ENCODE peak calls at places on chromosomes 2 and 18, in six cellular contexts. One of them, this sample, is unnamed.

GRCh38 chr2:128363991-128364390 is 45.3 kb upstream of the HS6ST1 start:
- DNase-seq in Caki2: no peak
- DNase-seq in adrenal gland: no peak
- DNase-seq in sciatic nerve: peak; percentile 25
- DNase-seq in frontal cortex: no peak
- DNase-seq in HS-5: no peak
- DNase-seq in this sample: peak; percentile 95

GRCh38 chr2:44430340-44430739 is 68.6 kb downstream of the CAMKMT start:
- DNase-seq in Caki2: no peak
- DNase-seq in adrenal gland: no peak
- DNase-seq in sciatic nerve: no peak
- DNase-seq in frontal cortex: no peak
- DNase-seq in HS-5: no peak
- DNase-seq in this sample: no peak

GRCh38 chr18:62128157-62128556 is 58.7 kb downstream of the PIGN start:
- DNase-seq in Caki2: peak; percentile 1
- DNase-seq in adrenal gland: no peak
- DNase-seq in sciatic nerve: no peak
- DNase-seq in frontal cortex: no peak
- DNase-seq in HS-5: peak; percentile 37
- DNase-seq in this sample: no peak

GRCh38 chr2:160910681-160911080 is 249.5 kb upstream of the TANK start:
- DNase-seq in Caki2: no peak
- DNase-seq in adrenal gland: no peak
- DNase-seq in sciatic nerve: no peak
- DNase-seq in frontal cortex: no peak
- DNase-seq in HS-5: no peak
- DNase-seq in this sample: no peak

GRCh38 chr2:85747441-85747840 is 6.3 kb upstream of the ATOH8 start:
- DNase-seq in Caki2: no peak
- DNase-seq in adrenal gland: no peak
- DNase-seq in sciatic nerve: no peak
- DNase-seq in frontal cortex: no peak
- DNase-seq in HS-5: no peak
- DNase-seq in this sample: no peak

GRCh38 chr18:79217979-79218604 is 148.9 kb downstream of the ATP9B start:
- DNase-seq in Caki2: no peak
- DNase-seq in adrenal gland: no peak
- DNase-seq in sciatic nerve: no peak
- DNase-seq in frontal cortex: no peak
- DNase-seq in HS-5: no peak
- DNase-seq in this sample: no peak

GRCh38 chr2:31204761-31205160 is 12.6 kb downstream of the CAPN14 start:
- DNase-seq in Caki2: no peak
- DNase-seq in adrenal gland: no peak
- DNase-seq in sciatic nerve: no peak
- DNase-seq in frontal cortex: no peak
- DNase-seq in HS-5: no peak
- DNase-seq in this sample: no peak

GRCh38 chr2:239154971-239155805 is 245.6 kb downstream of the HDAC4 start:
- DNase-seq in Caki2: no peak
- DNase-seq in adrenal gland: no peak
- DNase-seq in sciatic nerve: peak; percentile 63
- DNase-seq in frontal cortex: peak; percentile 64
- DNase-seq in HS-5: no peak
- DNase-seq in this sample: no peak

GRCh38 chr2:68171684-68172083 is 14.0 kb downstream of the PNO1 start:
- DNase-seq in Caki2: no peak
- DNase-seq in adrenal gland: no peak
- DNase-seq in sciatic nerve: no peak
- DNase-seq in frontal cortex: no peak
- DNase-seq in HS-5: no peak
- DNase-seq in this sample: no peak

GRCh38 chr2:194151231-194151630 is 1505.8 kb upstream of the SLC39A10 start:
- DNase-seq in Caki2: no peak
- DNase-seq in adrenal gland: no peak
- DNase-seq in sciatic nerve: no peak
- DNase-seq in frontal cortex: no peak
- DNase-seq in HS-5: no peak
- DNase-seq in this sample: no peak

GRCh38 chr2:48829036-48829435 is 73.5 kb upstream of the LHCGR start:
- DNase-seq in Caki2: no peak
- DNase-seq in adrenal gland: no peak
- DNase-seq in sciatic nerve: no peak
- DNase-seq in frontal cortex: no peak
- DNase-seq in HS-5: no peak
- DNase-seq in this sample: peak; percentile 8

GRCh38 chr2:119638891-119639539 is 40.0 kb upstream of the TMEM177 start:
- DNase-seq in Caki2: no peak
- DNase-seq in adrenal gland: no peak
- DNase-seq in sciatic nerve: no peak
- DNase-seq in frontal cortex: no peak
- DNase-seq in HS-5: no peak
- DNase-seq in this sample: no peak

GRCh38 chr2:15811367-15811766 is 129.0 kb upstream of the MYCN start:
- DNase-seq in Caki2: peak; percentile 88
- DNase-seq in adrenal gland: no peak
- DNase-seq in sciatic nerve: no peak
- DNase-seq in frontal cortex: no peak
- DNase-seq in HS-5: no peak
- DNase-seq in this sample: no peak

GRCh38 chr18:46759885-46760284 is 3.0 kb upstream of the ST8SIA5 start:
- DNase-seq in Caki2: no peak
- DNase-seq in adrenal gland: no peak
- DNase-seq in sciatic nerve: no peak
- DNase-seq in frontal cortex: no peak
- DNase-seq in HS-5: no peak
- DNase-seq in this sample: no peak

GRCh38 chr2:160429248-160430000 is 64.2 kb downstream of the RBMS1 start:
- DNase-seq in Caki2: peak; percentile 30
- DNase-seq in adrenal gland: no peak
- DNase-seq in sciatic nerve: no peak
- DNase-seq in frontal cortex: no peak
- DNase-seq in HS-5: no peak
- DNase-seq in this sample: no peak

GRCh38 chr2:56009758-56010534 is 86.4 kb upstream of the EFEMP1 start:
- DNase-seq in Caki2: peak; percentile 41
- DNase-seq in adrenal gland: no peak
- DNase-seq in sciatic nerve: no peak
- DNase-seq in frontal cortex: no peak
- DNase-seq in HS-5: peak; percentile 22
- DNase-seq in this sample: no peak

GRCh38 chr2:47525167-47525566 is 122.2 kb downstream of the MSH2 start:
- DNase-seq in Caki2: no peak
- DNase-seq in adrenal gland: no peak
- DNase-seq in sciatic nerve: no peak
- DNase-seq in frontal cortex: no peak
- DNase-seq in HS-5: no peak
- DNase-seq in this sample: no peak

GRCh38 chr2:147547425-147547824 is 297.4 kb upstream of the ACVR2A start:
- DNase-seq in Caki2: no peak
- DNase-seq in adrenal gland: no peak
- DNase-seq in sciatic nerve: no peak
- DNase-seq in frontal cortex: no peak
- DNase-seq in HS-5: no peak
- DNase-seq in this sample: no peak

GRCh38 chr2:48016620-48017019 is 110.3 kb upstream of the FBXO11 start:
- DNase-seq in Caki2: no peak
- DNase-seq in adrenal gland: no peak
- DNase-seq in sciatic nerve: no peak
- DNase-seq in frontal cortex: no peak
- DNase-seq in HS-5: no peak
- DNase-seq in this sample: peak; percentile 33

GRCh38 chr2:98295275-98295674 is 51.0 kb upstream of the CNGA3 start:
- DNase-seq in Caki2: no peak
- DNase-seq in adrenal gland: no peak
- DNase-seq in sciatic nerve: no peak
- DNase-seq in frontal cortex: no peak
- DNase-seq in HS-5: no peak
- DNase-seq in this sample: peak; percentile 51

GRCh38 chr18:13653746-13654455 is 72.5 kb downstream of the FAM210A start:
- DNase-seq in Caki2: no peak
- DNase-seq in adrenal gland: no peak
- DNase-seq in sciatic nerve: no peak
- DNase-seq in frontal cortex: no peak
- DNase-seq in HS-5: no peak
- DNase-seq in this sample: no peak

GRCh38 chr2:176122633-176123482 is at the start of gene HOXD9:
- DNase-seq in Caki2: peak; percentile 87
- DNase-seq in adrenal gland: peak; percentile 82
- DNase-seq in sciatic nerve: no peak
- DNase-seq in frontal cortex: no peak
- DNase-seq in HS-5: no peak
- DNase-seq in this sample: peak; percentile 34

GRCh38 chr2:241373449-241373848 is 17.4 kb downstream of the FARP2 start:
- DNase-seq in Caki2: no peak
- DNase-seq in adrenal gland: no peak
- DNase-seq in sciatic nerve: no peak
- DNase-seq in frontal cortex: no peak
- DNase-seq in HS-5: no peak
- DNase-seq in this sample: no peak

GRCh38 chr2:43484323-43484930 is 111.4 kb downstream of the THADA start:
- DNase-seq in Caki2: peak; percentile 34
- DNase-seq in adrenal gland: no peak
- DNase-seq in sciatic nerve: no peak
- DNase-seq in frontal cortex: peak; percentile 12
- DNase-seq in HS-5: peak; percentile 47
- DNase-seq in this sample: peak; percentile 37

GRCh38 chr2:188380280-188380679 is 88.6 kb downstream of the GULP1 start:
- DNase-seq in Caki2: peak; percentile 17
- DNase-seq in adrenal gland: no peak
- DNase-seq in sciatic nerve: no peak
- DNase-seq in frontal cortex: no peak
- DNase-seq in HS-5: no peak
- DNase-seq in this sample: no peak

GRCh38 chr2:173298536-173299097 is 56.1 kb upstream of the CDCA7 start:
- DNase-seq in Caki2: no peak
- DNase-seq in adrenal gland: no peak
- DNase-seq in sciatic nerve: no peak
- DNase-seq in frontal cortex: no peak
- DNase-seq in HS-5: no peak
- DNase-seq in this sample: no peak

GRCh38 chr2:216536725-216537124 is 38.1 kb downstream of the RPL37A start:
- DNase-seq in Caki2: no peak
- DNase-seq in adrenal gland: no peak
- DNase-seq in sciatic nerve: no peak
- DNase-seq in frontal cortex: no peak
- DNase-seq in HS-5: no peak
- DNase-seq in this sample: no peak

GRCh38 chr18:74450626-74451025 is 6.5 kb downstream of the DIPK1C start:
- DNase-seq in Caki2: no peak
- DNase-seq in adrenal gland: no peak
- DNase-seq in sciatic nerve: no peak
- DNase-seq in frontal cortex: peak; percentile 65
- DNase-seq in HS-5: no peak
- DNase-seq in this sample: no peak

GRCh38 chr2:212991120-212991519 is 160.3 kb downstream of the IKZF2 start:
- DNase-seq in Caki2: no peak
- DNase-seq in adrenal gland: no peak
- DNase-seq in sciatic nerve: no peak
- DNase-seq in frontal cortex: no peak
- DNase-seq in HS-5: no peak
- DNase-seq in this sample: no peak

GRCh38 chr2:156182132-156182531 is 150.4 kb downstream of the NR4A2 start:
- DNase-seq in Caki2: no peak
- DNase-seq in adrenal gland: no peak
- DNase-seq in sciatic nerve: no peak
- DNase-seq in frontal cortex: no peak
- DNase-seq in HS-5: no peak
- DNase-seq in this sample: peak; percentile 89

GRCh38 chr2:102478686-102479470 is 5.9 kb downstream of the SLC9A4 start:
- DNase-seq in Caki2: no peak
- DNase-seq in adrenal gland: no peak
- DNase-seq in sciatic nerve: no peak
- DNase-seq in frontal cortex: no peak
- DNase-seq in HS-5: no peak
- DNase-seq in this sample: no peak

GRCh38 chr2:225100269-225100668 is 58.0 kb upstream of the DOCK10 start:
- DNase-seq in Caki2: no peak
- DNase-seq in adrenal gland: no peak
- DNase-seq in sciatic nerve: no peak
- DNase-seq in frontal cortex: no peak
- DNase-seq in HS-5: no peak
- DNase-seq in this sample: peak; percentile 68

GRCh38 chr2:100988630-100989417 is 13.3 kb upstream of the RPL31 start:
- DNase-seq in Caki2: no peak
- DNase-seq in adrenal gland: no peak
- DNase-seq in sciatic nerve: peak; percentile 21
- DNase-seq in frontal cortex: no peak
- DNase-seq in HS-5: no peak
- DNase-seq in this sample: peak; percentile 17

GRCh38 chr2:33238111-33238510 is 238.3 kb upstream of the RASGRP3 start:
- DNase-seq in Caki2: peak; percentile 40
- DNase-seq in adrenal gland: no peak
- DNase-seq in sciatic nerve: no peak
- DNase-seq in frontal cortex: no peak
- DNase-seq in HS-5: peak; percentile 62
- DNase-seq in this sample: peak; percentile 46

GRCh38 chr2:174051039-174051438 is 85.9 kb upstream of the SP3 start:
- DNase-seq in Caki2: no peak
- DNase-seq in adrenal gland: no peak
- DNase-seq in sciatic nerve: no peak
- DNase-seq in frontal cortex: no peak
- DNase-seq in HS-5: no peak
- DNase-seq in this sample: no peak

GRCh38 chr2:102074167-102074778 is 68.3 kb upstream of the IL1R1 start:
- DNase-seq in Caki2: no peak
- DNase-seq in adrenal gland: no peak
- DNase-seq in sciatic nerve: no peak
- DNase-seq in frontal cortex: no peak
- DNase-seq in HS-5: no peak
- DNase-seq in this sample: no peak

This sample was measured in trophoblast cell.